ENCODE peak calls at places on chromosomes 3 and 15, in six cellular contexts. L is ascending aorta, T is mammary epithelial cell, F is DND-41, K is A549, R is iPS DF 6.9. A is an unnamed sample.

GRCh38 chr3:59575113-59576001 is 525.5 kb upstream of the CFAP20DC start:
- DNase-seq in R (peak; percentile 70), L (peak; percentile 17), K (peak; percentile 58), T (peak; percentile 70), F (peak; percentile 87), A (peak; percentile 74)

GRCh38 chr3:133269393-133269792 is 130.5 kb upstream of the BFSP2 start:
- DNase-seq in T (no peak), K (no peak), F (no peak), R (no peak), L (no peak), A (no peak)

GRCh38 chr15:93830221-93830765 is 401.1 kb upstream of the MCTP2 start:
- DNase-seq in R (no peak), K (no peak), T (peak; percentile 53), L (no peak), F (no peak), A (no peak)

GRCh38 chr15:72740202-72740601 is 43.4 kb downstream of the ADPGK start:
- DNase-seq in F (no peak), T (no peak), R (no peak), K (no peak), L (no peak), A (peak; percentile 16)

GRCh38 chr3:175398676-175399075 is 539.5 kb downstream of the NAALADL2 start:
- DNase-seq in L (no peak), F (no peak), T (no peak), K (no peak), R (no peak), A (no peak)

GRCh38 chr3:159721324-159721723 is 267.3 kb upstream of the IL12A start:
- DNase-seq in R (no peak), F (no peak), T (no peak), L (no peak), K (no peak), A (no peak)

GRCh38 chr3:44825264-44825925 is 36.3 kb upstream of the TMEM42 start:
- DNase-seq in K (no peak), R (no peak), F (no peak), L (no peak), T (peak; percentile 73), A (no peak)

GRCh38 chr15:42220216-42220615 is 12.1 kb upstream of the VPS39 start:
- DNase-seq in K (no peak), R (no peak), T (no peak), L (no peak), F (no peak), A (no peak)

GRCh38 chr15:80778964-80779657 is at the start of gene CEMIP:
- DNase-seq in F (no peak), T (peak; percentile 68), R (no peak), L (no peak), K (peak; percentile 88), A (no peak)

GRCh38 chr3:114450008-114450596 is 156.3 kb downstream of the TIGIT start:
- DNase-seq in L (no peak), T (peak; percentile 77), R (no peak), F (no peak), K (no peak), A (no peak)

GRCh38 chr3:114451051-114451451 is 157.2 kb downstream of the TIGIT start:
- DNase-seq in K (no peak), F (no peak), R (no peak), L (no peak), T (no peak), A (no peak)

GRCh38 chr3:114451561-114452018 is 157.8 kb downstream of the TIGIT start:
- DNase-seq in L (no peak), R (no peak), T (peak; percentile 42), K (no peak), F (no peak), A (no peak)

GRCh38 chr3:114453296-114453888 is 159.6 kb downstream of the TIGIT start:
- DNase-seq in F (no peak), L (no peak), T (no peak), K (no peak), R (no peak), A (no peak)

GRCh38 chr3:114452176-114452744 is 158.4 kb downstream of the TIGIT start:
- DNase-seq in L (no peak), T (no peak), R (no peak), F (no peak), K (no peak), A (no peak)
- H3K27ac ChIP-seq in L (peak overlapping the region; percentile 63), T (peak overlapping the region; percentile 96), R (no peak overlapping the region), F (no peak overlapping the region), K (no peak overlapping the region), A (no peak overlapping the region)

GRCh38 chr3:193605876-193606275 is 12.9 kb downstream of the OPA1 start:
- DNase-seq in L (no peak), K (peak; percentile 44), F (peak; percentile 64), R (peak; percentile 54), T (peak; percentile 55), A (peak; percentile 44)
- H3K27ac ChIP-seq in L (no peak overlapping the region), K (no peak overlapping the region), F (no peak overlapping the region), R (no peak overlapping the region), T (no peak overlapping the region), A (no peak overlapping the region)

DNA sequence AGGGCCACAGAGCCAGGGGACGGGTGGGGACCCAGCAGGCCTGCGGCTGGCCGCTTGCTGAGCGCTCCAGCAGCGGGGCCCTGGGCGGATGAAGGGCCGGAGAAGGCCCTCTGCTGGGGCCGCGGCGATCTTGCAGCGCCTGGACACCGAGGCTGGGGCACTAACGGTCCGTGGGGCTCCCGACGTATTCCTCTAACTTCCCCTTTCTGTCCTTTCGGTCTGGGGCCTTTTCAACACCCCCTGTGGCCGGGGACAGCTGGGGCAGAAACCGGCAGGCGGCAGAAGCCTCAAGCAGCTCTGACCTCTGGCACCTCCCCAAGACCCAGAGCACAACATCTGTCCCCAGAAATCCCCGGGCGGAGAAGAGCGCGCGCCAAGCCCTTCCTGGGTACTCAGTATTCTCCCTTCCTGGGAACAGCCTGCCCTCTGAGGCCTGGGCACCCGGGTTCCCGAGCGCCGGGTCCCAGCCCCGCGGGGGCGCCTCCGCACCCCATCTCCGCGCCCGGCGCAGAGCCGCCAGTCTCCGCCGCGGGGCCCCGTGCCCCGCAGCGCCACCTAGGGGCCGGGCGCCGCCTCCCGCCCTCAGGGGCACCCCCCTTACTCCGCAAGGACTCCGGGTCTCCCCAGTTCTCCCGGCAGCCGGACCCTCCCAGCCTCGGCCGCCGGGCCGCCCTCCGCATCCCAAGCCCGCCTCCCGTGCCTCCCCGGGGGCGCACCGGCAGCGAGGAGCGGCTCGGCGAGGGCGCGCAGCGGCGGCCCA is 587 bp upstream of the SLCO3A1 start:
- DNase-seq in R (no peak), K (peak; percentile 92), F (no peak), L (peak; percentile 31), T (peak; percentile 67), A (peak; percentile 79)
- H3K27ac ChIP-seq in R (no peak overlapping the region), K (peak overlapping the region; percentile 98), F (no peak overlapping the region), L (peak overlapping the region; percentile 98), T (peak overlapping the region; percentile 70), A (peak overlapping the region; percentile 41)

GRCh38 chr3:139218046-139218445 is 125.8 kb upstream of the MRPS22 start:
- DNase-seq in L (no peak), K (no peak), R (no peak), T (peak; percentile 42), F (no peak), A (no peak)
- H3K27ac ChIP-seq in L (no peak overlapping the region), K (no peak overlapping the region), R (no peak overlapping the region), T (no peak overlapping the region), F (no peak overlapping the region), A (no peak overlapping the region)